ENCODE peak calls at places on chromosomes 1 and 21, in ten cellular contexts. U is kidney, R is fibroblast of the aortic adventitia, F is fibroblast of lung, Z is pancreas, D is left lung, A is uterus, C is HCT116, G is AG09309, O is endodermal cell. V is an unnamed sample.

GRCh38 chr1:219544163-219544846 is 68.6 kb downstream of the ZC3H11B start:
- DNase-seq in U (no peak), R (peak), F (peak), Z (no peak), D (no peak), A (no peak), C (no peak), G (no peak), O (no peak), V (no peak)

GRCh38 chr1:118158918-118159317 is 26.1 kb downstream of the SPAG17 start:
- DNase-seq in U (no peak), R (peak), F (peak), Z (no peak), D (no peak), A (no peak), C (no peak), G (peak), O (no peak), V (peak)

GRCh38 chr1:173139706-173140105 is 67.4 kb downstream of the TNFSF4 start:
- DNase-seq in U (no peak), R (no peak), F (no peak), Z (no peak), D (no peak), A (no peak), C (no peak), G (no peak), O (no peak), V (no peak)

GRCh38 chr1:201142854-201143725 is 11.2 kb downstream of the TMEM9 start:
- DNase-seq in U (peak), R (no peak), F (no peak), Z (no peak), D (no peak), A (no peak), C (no peak), G (no peak), O (no peak), V (no peak)

GRCh38 chr1:117359560-117360289 is 7.5 kb upstream of the MAN1A2 start:
- DNase-seq in U (no peak), R (no peak), F (no peak), Z (no peak), D (no peak), A (no peak), C (no peak), G (no peak), O (no peak), V (no peak)

GRCh38 chr1:86335906-86336305 is 60.2 kb downstream of the ODF2L start:
- DNase-seq in U (no peak), R (no peak), F (no peak), Z (no peak), D (no peak), A (no peak), C (no peak), G (no peak), O (no peak), V (no peak)

GRCh38 chr1:226862900-226863299 is 7.5 kb upstream of the PSEN2 start:
- DNase-seq in U (no peak), R (peak), F (peak), Z (no peak), D (no peak), A (no peak), C (no peak), G (no peak), O (no peak), V (peak)

GRCh38 chr1:70314706-70315304 is 39.7 kb downstream of the ANKRD13C start:
- DNase-seq in U (no peak), R (no peak), F (no peak), Z (no peak), D (no peak), A (no peak), C (no peak), G (no peak), O (no peak), V (no peak)

GRCh38 chr1:53525595-53525994 is 66.4 kb downstream of the DMRTB1 start:
- DNase-seq in U (no peak), R (no peak), F (no peak), Z (no peak), D (no peak), A (no peak), C (no peak), G (no peak), O (peak), V (no peak)

GRCh38 chr1:61436016-61436415 is 288.9 kb downstream of the TM2D1 start:
- DNase-seq in U (no peak), R (peak), F (no peak), Z (no peak), D (no peak), A (no peak), C (no peak), G (no peak), O (no peak), V (no peak)

GRCh38 chr1:31063636-31064035 is 1.9 kb downstream of the PUM1 start:
- DNase-seq in U (no peak), R (peak), F (peak), Z (no peak), D (no peak), A (no peak), C (no peak), G (no peak), O (no peak), V (no peak)

GRCh38 chr1:160838876-160839275 is 23.8 kb downstream of the CD244 start:
- DNase-seq in U (no peak), R (no peak), F (no peak), Z (no peak), D (no peak), A (no peak), C (no peak), G (no peak), O (no peak), V (no peak)

GRCh38 chr1:196178083-196178635 is 430.1 kb downstream of the KCNT2 start:
- DNase-seq in U (no peak), R (peak), F (peak), Z (no peak), D (no peak), A (no peak), C (no peak), G (no peak), O (no peak), V (no peak)

GRCh38 chr1:38474738-38475623 is 384.6 kb downstream of the RRAGC start:
- DNase-seq in U (no peak), R (no peak), F (no peak), Z (no peak), D (no peak), A (no peak), C (no peak), G (no peak), O (peak), V (no peak)

GRCh38 chr1:174743654-174744561 is 255.8 kb upstream of the CACYBP start:
- DNase-seq in U (no peak), R (peak), F (peak), Z (no peak), D (no peak), A (no peak), C (peak), G (peak), O (no peak), V (peak)

GRCh38 chr1:22639286-22639685 is 2.9 kb downstream of the C1QA start:
- DNase-seq in U (no peak), R (peak), F (peak), Z (no peak), D (no peak), A (no peak), C (no peak), G (peak), O (peak), V (no peak)

GRCh38 chr1:155261401-155261887 is 716 bp downstream of the SCAMP3 start:
- DNase-seq in U (no peak), R (peak), F (no peak), Z (peak), D (peak), A (no peak), C (no peak), G (no peak), O (no peak), V (no peak)

GRCh38 chr1:108663074-108663473 is 2.2 kb upstream of the HENMT1 start:
- DNase-seq in U (no peak), R (peak), F (no peak), Z (no peak), D (no peak), A (no peak), C (no peak), G (no peak), O (no peak), V (no peak)

GRCh38 chr1:203306089-203306969 is 1.0 kb downstream of the BTG2 start:
- DNase-seq in U (peak), R (peak), F (peak), Z (peak), D (no peak), A (peak), C (peak), G (peak), O (peak), V (peak)

GRCh38 chr1:50415235-50416149 is 7.8 kb downstream of the DMRTA2 start:
- DNase-seq in U (no peak), R (no peak), F (no peak), Z (no peak), D (no peak), A (no peak), C (no peak), G (no peak), O (peak), V (no peak)

GRCh38 chr1:29083318-29084195 is 40.1 kb downstream of the TMEM200B start:
- DNase-seq in U (no peak), R (no peak), F (no peak), Z (no peak), D (no peak), A (no peak), C (no peak), G (no peak), O (no peak), V (no peak)

GRCh38 chr1:40161888-40162397 is 756 bp downstream of the RLF start:
- DNase-seq in U (no peak), R (peak), F (no peak), Z (no peak), D (no peak), A (no peak), C (no peak), G (no peak), O (no peak), V (no peak)

GRCh38 chr1:162913345-162913744 is 52.4 kb upstream of the CCDC190 start:
- DNase-seq in U (no peak), R (no peak), F (no peak), Z (no peak), D (no peak), A (no peak), C (no peak), G (no peak), O (no peak), V (no peak)

GRCh38 chr1:225849905-225850304 is 32.3 kb downstream of the TMEM63A start:
- DNase-seq in U (no peak), R (no peak), F (no peak), Z (peak), D (peak), A (peak), C (no peak), G (no peak), O (no peak), V (no peak)

GRCh38 chr1:233005703-233006102 is 55.3 kb downstream of the NTPCR start:
- DNase-seq in U (no peak), R (no peak), F (peak), Z (no peak), D (no peak), A (peak), C (no peak), G (peak), O (peak), V (no peak)

GRCh38 chr1:17080881-17081280 is 27.0 kb upstream of the SDHB start:
- DNase-seq in U (no peak), R (no peak), F (no peak), Z (peak), D (no peak), A (no peak), C (no peak), G (no peak), O (no peak), V (no peak)

GRCh38 chr1:9494936-9495758 is 44.1 kb upstream of the SLC25A33 start:
- DNase-seq in U (no peak), R (peak), F (peak), Z (peak), D (peak), A (peak), C (peak), G (no peak), O (peak), V (no peak)

GRCh38 chr1:20981903-20982695 is 194.6 kb downstream of the EIF4G3 start:
- DNase-seq in U (no peak), R (peak), F (peak), Z (no peak), D (no peak), A (no peak), C (no peak), G (no peak), O (no peak), V (peak)

GRCh38 chr1:30106125-30106524 is 617.3 kb downstream of the MATN1 start:
- DNase-seq in U (peak), R (peak), F (peak), Z (no peak), D (no peak), A (peak), C (no peak), G (no peak), O (peak), V (no peak)

GRCh38 chr1:246332078-246332477 is 175.0 kb downstream of the SMYD3 start:
- DNase-seq in U (no peak), R (no peak), F (no peak), Z (no peak), D (no peak), A (no peak), C (no peak), G (no peak), O (no peak), V (no peak)

GRCh38 chr1:222127096-222127495 is 385.2 kb upstream of the DUSP10 start:
- DNase-seq in U (no peak), R (no peak), F (no peak), Z (no peak), D (no peak), A (no peak), C (no peak), G (no peak), O (no peak), V (no peak)

GRCh38 chr1:222126052-222126451 is 384.2 kb upstream of the DUSP10 start:
- DNase-seq in U (no peak), R (no peak), F (no peak), Z (no peak), D (no peak), A (no peak), C (no peak), G (no peak), O (no peak), V (no peak)

GRCh38 chr1:222127526-222128152 is 385.8 kb upstream of the DUSP10 start:
- DNase-seq in U (no peak), R (peak), F (no peak), Z (no peak), D (no peak), A (no peak), C (no peak), G (no peak), O (no peak), V (no peak)

GRCh38 chr1:222129041-222129440 is 387.2 kb upstream of the DUSP10 start:
- DNase-seq in U (no peak), R (no peak), F (no peak), Z (no peak), D (no peak), A (no peak), C (no peak), G (no peak), O (no peak), V (no peak)

GRCh38 chr1:222124602-222125001 is 382.7 kb upstream of the DUSP10 start:
- DNase-seq in U (no peak), R (no peak), F (no peak), Z (no peak), D (no peak), A (no peak), C (no peak), G (no peak), O (peak), V (no peak)
- TF ChIP-seq CTCF in U (no peak), R (no peak), F (peak), Z (no peak), D (no peak), A (no peak), C (peak), G (peak), O (peak), V (peak)

DNA sequence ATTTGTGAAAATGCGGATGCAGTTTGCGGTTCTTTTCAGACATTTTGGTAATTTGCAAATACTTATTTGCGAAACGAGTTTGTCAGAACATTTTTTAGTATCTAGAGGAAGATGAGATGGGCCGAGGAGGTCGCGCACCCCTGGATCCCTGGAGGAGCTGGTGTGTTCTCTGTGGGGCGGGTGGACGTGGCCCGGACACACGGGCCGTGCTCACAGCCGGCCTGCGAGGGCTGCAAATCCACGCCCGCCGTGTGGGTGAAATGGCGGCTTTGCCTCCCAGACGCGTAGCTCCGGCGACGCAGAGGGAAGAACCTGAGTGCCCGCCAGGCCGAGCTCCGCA is 9.3 kb upstream of the TTLL10 start:
- DNase-seq in U (no peak), R (no peak), F (no peak), Z (no peak), D (no peak), A (no peak), C (no peak), G (no peak), O (no peak), V (no peak)
- H3K4me3 ChIP-seq in U (peak), R (no peak), F (no peak), Z (peak), D (no peak), A (no peak), C (peak), G (no peak), O (no peak), V (no peak)

GRCh38 chr1:43383449-43383848 is 6.2 kb downstream of the MED8 start:
- DNase-seq in U (no peak), R (no peak), F (no peak), Z (no peak), D (no peak), A (no peak), C (no peak), G (no peak), O (no peak), V (no peak)
- TF ChIP-seq CTCF in U (peak), R (no peak), F (no peak), Z (no peak), D (no peak), A (no peak), C (peak), G (no peak), O (peak), V (no peak)

DNA sequence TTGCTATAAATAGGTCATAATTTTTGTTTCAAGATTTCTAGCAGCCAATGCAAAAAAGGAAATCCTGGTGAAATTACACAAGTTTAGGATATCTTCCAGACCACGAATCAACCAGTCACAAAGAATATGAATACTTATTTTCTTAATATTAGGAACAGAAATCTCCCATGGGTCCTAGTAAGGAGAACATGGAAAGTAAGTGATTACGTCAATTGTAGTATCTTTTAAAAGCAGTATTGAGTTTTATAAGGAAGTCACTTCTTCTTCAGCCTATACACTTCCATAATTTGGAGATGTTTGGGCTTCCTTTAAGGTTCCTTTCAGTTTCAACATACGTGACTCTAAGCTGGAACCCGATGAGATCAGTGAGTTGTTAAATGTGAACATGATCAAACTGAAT is 534.5 kb downstream of the USP25 start:
- DNase-seq in U (no peak), R (peak), F (no peak), Z (no peak), D (no peak), A (no peak), C (no peak), G (no peak), O (no peak), V (no peak)
- H3K4me3 ChIP-seq in U (no peak), R (peak), F (no peak), Z (no peak), D (no peak), A (no peak), C (no peak), G (no peak), O (no peak), V (no peak)

DNA sequence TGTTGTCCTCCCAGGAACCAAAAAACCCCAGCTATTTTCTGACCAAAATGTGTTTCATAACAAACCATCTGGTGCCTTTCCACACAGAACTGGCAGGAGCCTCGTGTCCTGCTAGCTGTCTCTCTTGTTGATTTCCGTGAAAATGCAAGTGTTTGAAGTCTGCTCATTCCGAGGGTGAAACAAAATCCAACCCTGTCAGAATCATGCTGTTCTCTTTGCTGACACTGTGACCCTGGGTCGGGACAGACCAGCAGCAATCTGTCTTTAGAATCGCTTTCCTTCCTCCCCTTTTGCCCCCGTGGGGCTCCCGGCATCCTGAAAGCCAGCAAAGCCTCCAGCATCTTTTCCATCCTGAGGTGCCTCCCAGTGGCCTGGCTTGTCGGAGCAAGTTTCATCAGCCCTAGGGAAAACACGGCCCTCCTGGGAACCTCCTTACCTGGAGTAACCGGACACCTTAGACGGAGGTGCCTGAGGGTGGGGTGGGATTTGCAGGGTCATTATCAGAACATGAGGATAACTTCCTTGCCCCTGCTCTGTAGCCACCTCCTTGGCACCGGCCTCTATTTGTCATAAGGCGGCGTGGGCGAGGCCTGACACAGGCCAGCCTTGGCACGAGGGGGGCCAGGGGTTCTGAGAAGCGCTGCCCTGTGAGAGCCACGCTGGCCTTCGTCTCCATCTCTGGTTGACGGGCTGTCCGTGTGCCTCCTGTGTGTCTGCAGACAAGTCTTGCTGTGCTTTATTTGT is 24.9 kb downstream of the LDLRAP1 start:
- DNase-seq in U (no peak), R (peak), F (peak), Z (no peak), D (no peak), A (peak), C (peak), G (no peak), O (peak), V (peak)
- TF ChIP-seq CTCF in U (no peak), R (no peak), F (no peak), Z (no peak), D (no peak), A (no peak), C (no peak), G (no peak), O (peak), V (peak)

GRCh38 chr1:11690669-11691301 is 725 bp upstream of the DRAXIN start:
- DNase-seq in U (no peak), R (no peak), F (no peak), Z (no peak), D (no peak), A (no peak), C (no peak), G (no peak), O (peak), V (no peak)

GRCh38 chr1:11691302-11691914 is at the start of gene DRAXIN:
- DNase-seq in U (peak), R (no peak), F (peak), Z (no peak), D (no peak), A (no peak), C (no peak), G (no peak), O (peak), V (no peak)

GRCh38 chr1:11691928-11692711 is 610 bp downstream of the DRAXIN start:
- DNase-seq in U (no peak), R (no peak), F (no peak), Z (no peak), D (no peak), A (no peak), C (no peak), G (no peak), O (peak), V (no peak)

GRCh38 chr1:11688506-11688905 is 3.0 kb upstream of the DRAXIN start:
- DNase-seq in U (no peak), R (no peak), F (no peak), Z (no peak), D (no peak), A (no peak), C (no peak), G (no peak), O (no peak), V (no peak)

GRCh38 chr1:11690132-11690668 is 1.3 kb upstream of the DRAXIN start:
- DNase-seq in U (no peak), R (no peak), F (no peak), Z (no peak), D (no peak), A (no peak), C (no peak), G (no peak), O (no peak), V (no peak)
- H3K4me3 ChIP-seq in U (peak), R (no peak), F (no peak), Z (no peak), D (no peak), A (no peak), C (peak), G (no peak), O (peak), V (peak)

DNA sequence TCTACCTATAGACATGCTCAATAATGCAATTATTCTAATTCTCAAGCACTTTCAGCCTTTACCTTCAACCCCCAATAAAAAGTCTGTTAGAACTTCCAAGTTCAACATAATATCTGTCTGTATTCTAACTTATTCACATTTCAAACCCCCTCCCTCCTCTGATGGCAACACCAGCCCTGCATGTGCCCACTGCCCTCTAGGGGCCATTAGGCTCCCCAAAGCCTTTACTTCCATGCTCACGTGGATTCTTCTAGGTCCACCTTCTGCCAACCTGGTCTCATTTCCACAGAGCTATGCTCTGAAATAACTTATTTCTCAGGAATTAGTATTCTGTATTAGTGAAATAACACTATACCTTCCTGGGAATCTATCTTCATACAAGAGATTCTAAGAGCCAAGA is 22.2 kb upstream of the KPRP start:
- DNase-seq in U (no peak), R (no peak), F (no peak), Z (no peak), D (no peak), A (no peak), C (no peak), G (no peak), O (no peak), V (no peak)
- TF ChIP-seq CTCF in U (peak), R (no peak), F (peak), Z (no peak), D (no peak), A (no peak), C (peak), G (no peak), O (no peak), V (no peak)

V was measured in astrocyte of the cerebellum.